ENCODE peak calls at places on chromosomes 13 and 19, in four cellular contexts. W is epithelial cell of esophagus, H is memory B cell, C is NCI-H1930. P is an unnamed sample.

GRCh38 chr13:106415971-106416370 is 119.5 kb downstream of the EFNB2 start:
- DNase-seq in H (no peak), W (no peak), C (no peak), P (no peak)

GRCh38 chr19:54420383-54421168 is 5.3 kb downstream of the TTYH1 start:
- DNase-seq in W (no peak), H (no peak), C (no peak), P (no peak)

GRCh38 chr13:50208826-50209335 is 193.6 kb downstream of the KCNRG start:
- DNase-seq in C (no peak), W (peak; percentile 45), H (no peak), P (peak; percentile 30)

GRCh38 chr19:18605196-18605545 is 1.4 kb downstream of the CRLF1 start:
- DNase-seq in C (no peak), H (no peak), W (no peak), P (no peak)

GRCh38 chr19:17103177-17103576 is 27.6 kb downstream of the MYO9B start:
- DNase-seq in W (peak; percentile 40), H (no peak), C (no peak), P (peak; percentile 58)

GRCh38 chr13:94992277-94992989 is 280.1 kb upstream of the SOX21 start:
- DNase-seq in W (peak; percentile 33), H (no peak), C (no peak), P (no peak)

GRCh38 chr13:89239361-89240127 is 1568.4 kb downstream of the SLITRK5 start:
- DNase-seq in W (peak; percentile 68), H (no peak), C (no peak), P (peak; percentile 31)

GRCh38 chr13:114107686-114108081 is 24.7 kb downstream of the RASA3 start:
- DNase-seq in W (no peak), C (no peak), H (no peak), P (no peak)

GRCh38 chr19:14479985-14480694 is 5.0 kb upstream of the PTGER1 start:
- DNase-seq in H (peak; percentile 83), C (peak; percentile 33), W (peak; percentile 29), P (peak; percentile 40)

GRCh38 chr19:11058246-11059030 is 30.8 kb upstream of the LDLR start:
- DNase-seq in C (no peak), H (no peak), W (no peak), P (no peak)

P was measured in PC-3.